ENCODE peak calls at places on chromosomes 5 and 9, in seven cellular contexts. M is mesenchymal stem cell, R is IMR-90, P is neuronal stem cell, O is H9, B is H1, X is mesendoderm. I is an unnamed sample.

GRCh38 chr9:68822596-68823165 is 117.6 kb downstream of the PIP5K1B start:
- DNase-seq in M (no peak), R (no peak), P (no peak), O (no peak), B (no peak), X (no peak), I (no peak)

GRCh38 chr5:2761921-2762488 is 10.5 kb upstream of the IRX2 start:
- DNase-seq in M (no peak), R (no peak), P (no peak), O (no peak), B (no peak), X (peak), I (no peak)

GRCh38 chr5:55868846-55869245 is 17.7 kb downstream of the IL31RA start:
- DNase-seq in M (peak), R (peak), P (no peak), O (no peak), B (no peak), X (no peak), I (peak)

GRCh38 chr9:136901516-136902258 is 15.4 kb downstream of the TRAF2 start:
- DNase-seq in M (peak), R (peak), P (no peak), O (peak), B (no peak), X (peak), I (no peak)

GRCh38 chr9:91716815-91717214 is 233.2 kb downstream of the ROR2 start:
- DNase-seq in M (no peak), R (no peak), P (no peak), O (no peak), B (no peak), X (no peak), I (no peak)

GRCh38 chr5:15600035-15600434 is 100.1 kb downstream of the FBXL7 start:
- DNase-seq in M (no peak), R (no peak), P (no peak), O (no peak), B (no peak), X (peak), I (no peak)

GRCh38 chr9:138116521-138116920 is 238.9 kb downstream of the CACNA1B start:
- DNase-seq in M (no peak), R (no peak), P (no peak), O (no peak), B (no peak), X (no peak), I (no peak)

GRCh38 chr5:31573494-31573893 is 41.4 kb downstream of the C5orf22 start:
- DNase-seq in M (no peak), R (no peak), P (no peak), O (no peak), B (no peak), X (no peak), I (no peak)

GRCh38 chr5:6692906-6693305 is 20.3 kb upstream of the TENT4A start:
- DNase-seq in M (no peak), R (no peak), P (no peak), O (no peak), B (no peak), X (no peak), I (no peak)

GRCh38 chr9:37992924-37993349 is 76.1 kb downstream of the SHB start:
- DNase-seq in M (no peak), R (no peak), P (no peak), O (no peak), B (no peak), X (no peak), I (no peak)

GRCh38 chr5:138502121-138502520 is 36.8 kb downstream of the EGR1 start:
- DNase-seq in M (no peak), R (no peak), P (no peak), O (no peak), B (no peak), X (no peak), I (no peak)

GRCh38 chr5:13569088-13569715 is 375.3 kb downstream of the DNAH5 start:
- DNase-seq in M (no peak), R (no peak), P (no peak), O (no peak), B (no peak), X (no peak), I (no peak)

GRCh38 chr9:103301051-103301450 is 305.9 kb downstream of the CYLC2 start:
- DNase-seq in M (no peak), R (no peak), P (no peak), O (no peak), B (no peak), X (peak), I (no peak)

GRCh38 chr9:116546711-116547581 is 140.2 kb upstream of the TRIM32 start:
- DNase-seq in M (peak), R (peak), P (no peak), O (no peak), B (no peak), X (no peak), I (no peak)

GRCh38 chr5:113118765-113119164 is 142.2 kb downstream of the DCP2 start:
- DNase-seq in M (no peak), R (no peak), P (no peak), O (no peak), B (no peak), X (no peak), I (no peak)

GRCh38 chr9:69295872-69296562 is 29.0 kb upstream of the ENTREP1 start:
- DNase-seq in M (peak), R (peak), P (no peak), O (no peak), B (no peak), X (no peak), I (no peak)

GRCh38 chr5:111820072-111820471 is 63.1 kb upstream of the NREP start:
- DNase-seq in M (no peak), R (no peak), P (no peak), O (no peak), B (no peak), X (no peak), I (no peak)

GRCh38 chr9:14222149-14222835 is 91.6 kb downstream of the NFIB start:
- DNase-seq in M (no peak), R (no peak), P (no peak), O (no peak), B (no peak), X (peak), I (no peak)

GRCh38 chr5:72498284-72498683 is 8.9 kb downstream of the ZNF366 start:
- DNase-seq in M (peak), R (peak), P (no peak), O (no peak), B (no peak), X (no peak), I (peak)

GRCh38 chr5:142597546-142598337 is 88.1 kb downstream of the FGF1 start:
- DNase-seq in M (peak), R (peak), P (no peak), O (peak), B (no peak), X (peak), I (peak)

GRCh38 chr9:84226126-84226525 is 114.4 kb downstream of the SLC28A3 start:
- DNase-seq in M (no peak), R (no peak), P (no peak), O (no peak), B (no peak), X (no peak), I (no peak)

GRCh38 chr9:86788456-86788855 is 158.8 kb downstream of the GAS1 start:
- DNase-seq in M (no peak), R (peak), P (no peak), O (no peak), B (no peak), X (no peak), I (no peak)

GRCh38 chr9:30075451-30076199 is 2308.8 kb upstream of the ACO1 start:
- DNase-seq in M (peak), R (no peak), P (no peak), O (no peak), B (no peak), X (peak), I (peak)

GRCh38 chr9:3646226-3646625 is 120.4 kb upstream of the RFX3 start:
- DNase-seq in M (no peak), R (no peak), P (no peak), O (no peak), B (no peak), X (no peak), I (no peak)

GRCh38 chr9:83431470-83432060 is 106.6 kb downstream of the FRMD3 start:
- DNase-seq in M (no peak), R (no peak), P (no peak), O (no peak), B (no peak), X (no peak), I (peak)

DNA sequence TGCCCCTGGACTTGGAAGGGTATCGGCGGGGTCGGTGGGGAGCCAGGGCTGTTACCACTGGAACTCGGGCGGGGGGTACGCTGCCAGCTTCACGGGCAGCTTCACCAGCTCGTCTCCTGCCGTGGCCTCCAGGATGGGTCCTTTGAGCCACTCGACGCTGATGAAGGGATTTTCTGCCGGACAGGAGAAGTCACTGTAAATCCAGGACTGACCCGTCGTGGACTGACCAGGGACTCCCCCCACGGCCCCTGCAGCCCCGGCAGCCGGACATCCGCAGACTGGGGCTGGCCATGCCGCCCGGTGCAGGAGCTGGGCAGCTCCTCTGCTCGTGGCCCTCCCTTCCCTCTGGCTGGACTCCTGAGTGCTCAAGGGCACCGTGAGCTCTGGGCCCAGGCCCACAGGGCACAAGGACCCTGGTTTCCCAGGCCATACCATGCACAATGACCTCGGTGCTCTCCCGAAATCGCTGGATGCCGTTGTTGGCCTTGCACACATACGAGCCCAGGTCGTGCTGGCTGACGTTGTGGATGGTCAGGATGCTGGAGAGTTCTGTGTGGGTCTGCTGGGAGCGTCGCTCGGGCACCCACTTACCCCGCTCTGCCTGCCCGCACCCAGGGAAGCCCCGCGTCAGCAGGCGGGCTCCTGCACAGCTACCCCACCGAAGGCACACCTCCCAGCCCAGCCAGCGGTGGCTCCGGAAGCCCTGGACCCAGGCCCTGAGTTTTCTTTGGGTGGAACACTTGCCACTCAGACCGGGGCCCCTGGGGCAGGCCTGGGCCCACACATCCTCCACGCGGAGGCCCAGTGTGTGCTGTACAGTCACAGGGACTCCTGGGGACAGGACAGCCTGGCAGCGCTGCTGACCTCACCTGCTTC is 20.3 kb downstream of the FLT4 start:
- DNase-seq in M (no peak), R (no peak), P (no peak), O (no peak), B (no peak), X (no peak), I (no peak)
- H3K23ac ChIP-seq in M (no peak), R (no peak), P (peak), O (no peak), B (no peak), X (no peak), I (no peak)

GRCh38 chr5:102919211-102919610 is 164.1 kb downstream of the PAM start:
- DNase-seq in M (no peak), R (no peak), P (no peak), O (no peak), B (no peak), X (no peak), I (no peak)
- H3K23ac ChIP-seq in M (no peak), R (no peak), P (no peak), O (no peak), B (no peak), X (no peak), I (no peak)

GRCh38 chr5:171830686-171831085 is 45.1 kb downstream of the SMIM23 start:
- DNase-seq in M (no peak), R (no peak), P (no peak), O (no peak), B (no peak), X (no peak), I (no peak)
- H3K23ac ChIP-seq in M (no peak), R (no peak), P (no peak), O (no peak), B (no peak), X (no peak), I (no peak)

GRCh38 chr5:77337716-77338115 is 127.2 kb downstream of the PDE8B start:
- DNase-seq in M (no peak), R (no peak), P (no peak), O (no peak), B (no peak), X (peak), I (no peak)
- H3K23ac ChIP-seq in M (no peak), R (no peak), P (no peak), O (no peak), B (no peak), X (no peak), I (no peak)

GRCh38 chr9:95836072-95836471 is 39.4 kb upstream of the ERCC6L2 start:
- DNase-seq in M (no peak), R (peak), P (no peak), O (no peak), B (no peak), X (no peak), I (no peak)
- H3K23ac ChIP-seq in M (no peak), R (no peak), P (no peak), O (no peak), B (no peak), X (no peak), I (no peak)

I was measured in trophoblast cell.